ENCODE peak calls at places on chromosomes 12 and 14, in seven cellular contexts. One of them, this sample, is unnamed.

GRCh38 chr12:87813476-87814234 is 215.5 kb downstream of the C12orf50 start:
- DNase-seq in erythroblast: no peak
- DNase-seq in breast epithelium: no peak
- DNase-seq in heart left ventricle: no peak
- DNase-seq in adrenal gland: no peak
- DNase-seq in uterus: no peak
- DNase-seq in right lobe of liver: no peak
- DNase-seq in this sample: peak; percentile 16

GRCh38 chr12:54287316-54288157 is 7.0 kb downstream of the HNRNPA1 start:
- DNase-seq in erythroblast: no peak
- DNase-seq in breast epithelium: no peak
- DNase-seq in heart left ventricle: no peak
- DNase-seq in adrenal gland: no peak
- DNase-seq in uterus: no peak
- DNase-seq in right lobe of liver: no peak
- DNase-seq in this sample: no peak

GRCh38 chr12:3661028-3661427 is 91.9 kb downstream of the CRACR2A start:
- DNase-seq in erythroblast: no peak
- DNase-seq in breast epithelium: no peak
- DNase-seq in heart left ventricle: no peak
- DNase-seq in adrenal gland: no peak
- DNase-seq in uterus: no peak
- DNase-seq in right lobe of liver: no peak
- DNase-seq in this sample: no peak

GRCh38 chr14:63345826-63346225 is 27.1 kb upstream of the GPHB5 start:
- DNase-seq in erythroblast: no peak
- DNase-seq in breast epithelium: no peak
- DNase-seq in heart left ventricle: no peak
- DNase-seq in adrenal gland: no peak
- DNase-seq in uterus: no peak
- DNase-seq in right lobe of liver: no peak
- DNase-seq in this sample: no peak

GRCh38 chr14:33964599-33965317 is 13.9 kb upstream of the EGLN3 start:
- DNase-seq in erythroblast: peak; percentile 27
- DNase-seq in breast epithelium: no peak
- DNase-seq in heart left ventricle: no peak
- DNase-seq in adrenal gland: no peak
- DNase-seq in uterus: no peak
- DNase-seq in right lobe of liver: no peak
- DNase-seq in this sample: no peak

GRCh38 chr14:103209054-103209453 is 85.8 kb downstream of the TNFAIP2 start:
- DNase-seq in erythroblast: no peak
- DNase-seq in breast epithelium: no peak
- DNase-seq in heart left ventricle: no peak
- DNase-seq in adrenal gland: no peak
- DNase-seq in uterus: no peak
- DNase-seq in right lobe of liver: no peak
- DNase-seq in this sample: no peak

GRCh38 chr12:613996-614726 is 49.1 kb downstream of the NINJ2 start:
- DNase-seq in erythroblast: no peak
- DNase-seq in breast epithelium: no peak
- DNase-seq in heart left ventricle: no peak
- DNase-seq in adrenal gland: no peak
- DNase-seq in uterus: no peak
- DNase-seq in right lobe of liver: no peak
- DNase-seq in this sample: no peak

GRCh38 chr14:91545946-91546716 is 36.0 kb upstream of the PPP4R3A start:
- DNase-seq in erythroblast: no peak
- DNase-seq in breast epithelium: no peak
- DNase-seq in heart left ventricle: no peak
- DNase-seq in adrenal gland: no peak
- DNase-seq in uterus: no peak
- DNase-seq in right lobe of liver: no peak
- DNase-seq in this sample: no peak

GRCh38 chr14:50344116-50344775 is 32.1 kb downstream of the DMAC2L start:
- DNase-seq in erythroblast: peak; percentile 88
- DNase-seq in breast epithelium: no peak
- DNase-seq in heart left ventricle: no peak
- DNase-seq in adrenal gland: no peak
- DNase-seq in uterus: no peak
- DNase-seq in right lobe of liver: no peak
- DNase-seq in this sample: no peak

GRCh38 chr12:77553976-77554619 is 276.6 kb upstream of the NAV3 start:
- DNase-seq in erythroblast: no peak
- DNase-seq in breast epithelium: no peak
- DNase-seq in heart left ventricle: no peak
- DNase-seq in adrenal gland: no peak
- DNase-seq in uterus: no peak
- DNase-seq in right lobe of liver: no peak
- DNase-seq in this sample: no peak

GRCh38 chr12:130768120-130768519 is 52.0 kb upstream of the RIMBP2 start:
- DNase-seq in erythroblast: no peak
- DNase-seq in breast epithelium: no peak
- DNase-seq in heart left ventricle: no peak
- DNase-seq in adrenal gland: no peak
- DNase-seq in uterus: no peak
- DNase-seq in right lobe of liver: no peak
- DNase-seq in this sample: no peak

GRCh38 chr14:28629328-28630004 is 137.1 kb upstream of the FOXG1 start:
- DNase-seq in erythroblast: no peak
- DNase-seq in breast epithelium: no peak
- DNase-seq in heart left ventricle: no peak
- DNase-seq in adrenal gland: no peak
- DNase-seq in uterus: no peak
- DNase-seq in right lobe of liver: no peak
- DNase-seq in this sample: no peak

GRCh38 chr12:81953541-81953940 is 194.4 kb upstream of the PPFIA2 start:
- DNase-seq in erythroblast: no peak
- DNase-seq in breast epithelium: no peak
- DNase-seq in heart left ventricle: no peak
- DNase-seq in adrenal gland: no peak
- DNase-seq in uterus: no peak
- DNase-seq in right lobe of liver: no peak
- DNase-seq in this sample: no peak

GRCh38 chr14:94630396-94630795 is 18.2 kb downstream of the SERPINA3 start:
- DNase-seq in erythroblast: no peak
- DNase-seq in breast epithelium: no peak
- DNase-seq in heart left ventricle: no peak
- DNase-seq in adrenal gland: no peak
- DNase-seq in uterus: no peak
- DNase-seq in right lobe of liver: no peak
- DNase-seq in this sample: no peak

GRCh38 chr12:96099986-96100385 is 64.6 kb upstream of the LTA4H start:
- DNase-seq in erythroblast: no peak
- DNase-seq in breast epithelium: no peak
- DNase-seq in heart left ventricle: no peak
- DNase-seq in adrenal gland: no peak
- DNase-seq in uterus: no peak
- DNase-seq in right lobe of liver: no peak
- DNase-seq in this sample: no peak

GRCh38 chr12:8038659-8039114 is 6.2 kb downstream of the FOXJ2 start:
- DNase-seq in erythroblast: peak; percentile 48
- DNase-seq in breast epithelium: peak; percentile 71
- DNase-seq in heart left ventricle: peak; percentile 72
- DNase-seq in adrenal gland: peak; percentile 93
- DNase-seq in uterus: no peak
- DNase-seq in right lobe of liver: peak; percentile 57
- DNase-seq in this sample: peak; percentile 86
- TF ChIP-seq POLR2A in erythroblast: no peak
- TF ChIP-seq POLR2A in breast epithelium: no peak
- TF ChIP-seq POLR2A in heart left ventricle: no peak
- TF ChIP-seq POLR2A in adrenal gland: no peak
- TF ChIP-seq POLR2A in uterus: no peak
- TF ChIP-seq POLR2A in right lobe of liver: no peak
- TF ChIP-seq POLR2A in this sample: no peak

GRCh38 chr12:12901158-12901791 is 9.9 kb downstream of the GPRC5A start:
- DNase-seq in erythroblast: no peak
- DNase-seq in breast epithelium: no peak
- DNase-seq in heart left ventricle: no peak
- DNase-seq in adrenal gland: peak; percentile 87
- DNase-seq in uterus: peak; percentile 91
- DNase-seq in right lobe of liver: no peak
- DNase-seq in this sample: peak; percentile 59
- TF ChIP-seq POLR2A in erythroblast: no peak
- TF ChIP-seq POLR2A in breast epithelium: no peak
- TF ChIP-seq POLR2A in heart left ventricle: no peak
- TF ChIP-seq POLR2A in adrenal gland: no peak
- TF ChIP-seq POLR2A in uterus: no peak
- TF ChIP-seq POLR2A in right lobe of liver: no peak
- TF ChIP-seq POLR2A in this sample: no peak

DNA sequence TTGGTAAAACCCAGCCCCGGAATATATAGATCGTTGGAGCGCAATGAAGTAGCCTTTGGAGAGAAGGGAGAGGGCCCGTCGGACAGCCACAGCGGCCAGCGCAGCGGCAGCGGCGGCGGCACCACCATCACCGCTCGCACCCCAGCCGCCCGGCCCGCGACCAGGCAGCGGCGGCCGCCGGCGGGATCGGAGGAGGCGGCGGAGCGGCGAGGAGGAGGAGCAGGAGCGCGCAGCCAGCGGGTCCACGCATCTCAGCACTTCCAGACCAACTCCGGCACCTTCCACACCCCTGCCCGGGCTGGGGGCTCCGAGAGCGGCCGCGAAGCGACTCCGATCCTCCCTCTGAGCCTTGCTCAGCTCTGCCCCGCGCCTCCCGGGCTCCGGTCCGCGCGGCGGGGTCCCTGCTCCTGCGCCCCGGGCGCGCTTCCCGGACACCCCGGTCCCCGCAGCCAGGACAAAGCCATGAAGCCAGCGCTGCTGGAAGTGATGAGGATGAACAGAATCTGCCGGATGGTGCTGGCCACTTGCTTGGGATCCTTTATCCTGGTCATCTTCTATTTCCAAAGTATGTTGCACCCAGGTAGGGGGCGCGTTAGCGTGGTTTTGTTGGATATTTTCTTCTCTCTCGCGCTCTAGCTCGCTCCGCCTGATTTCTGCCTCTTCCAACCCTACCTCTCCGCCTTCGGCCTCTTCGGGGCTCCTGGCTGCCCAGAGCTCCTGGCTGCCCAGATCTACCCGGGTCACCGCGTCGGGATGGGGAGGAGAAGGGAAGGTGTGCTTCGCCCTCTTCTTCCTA is 400 bp downstream of the CHST11 start:
- DNase-seq in erythroblast: peak; percentile 77
- DNase-seq in breast epithelium: no peak
- DNase-seq in heart left ventricle: peak; percentile 79
- DNase-seq in adrenal gland: peak; percentile 90
- DNase-seq in uterus: peak; percentile 85
- DNase-seq in right lobe of liver: peak; percentile 52
- DNase-seq in this sample: peak; percentile 36
- TF ChIP-seq POLR2A in erythroblast: peak; percentile 90
- TF ChIP-seq POLR2A in breast epithelium: no peak
- TF ChIP-seq POLR2A in heart left ventricle: no peak
- TF ChIP-seq POLR2A in adrenal gland: peak; percentile 57
- TF ChIP-seq POLR2A in uterus: no peak
- TF ChIP-seq POLR2A in right lobe of liver: peak; percentile 65
- TF ChIP-seq POLR2A in this sample: peak; percentile 40

GRCh38 chr12:79689477-79690155 is 1.1 kb downstream of the PAWR start:
- DNase-seq in erythroblast: no peak
- DNase-seq in breast epithelium: no peak
- DNase-seq in heart left ventricle: peak; percentile 75
- DNase-seq in adrenal gland: peak; percentile 60
- DNase-seq in uterus: peak; percentile 57
- DNase-seq in right lobe of liver: peak; percentile 48
- DNase-seq in this sample: no peak

GRCh38 chr12:79692249-79692619 is 1.5 kb upstream of the PAWR start:
- DNase-seq in erythroblast: no peak
- DNase-seq in breast epithelium: no peak
- DNase-seq in heart left ventricle: no peak
- DNase-seq in adrenal gland: no peak
- DNase-seq in uterus: no peak
- DNase-seq in right lobe of liver: no peak
- DNase-seq in this sample: no peak

GRCh38 chr12:79691299-79692248 is 810 bp upstream of the PAWR start:
- DNase-seq in erythroblast: peak; percentile 17
- DNase-seq in breast epithelium: no peak
- DNase-seq in heart left ventricle: no peak
- DNase-seq in adrenal gland: no peak
- DNase-seq in uterus: peak; percentile 60
- DNase-seq in right lobe of liver: no peak
- DNase-seq in this sample: peak; percentile 71

GRCh38 chr12:79690156-79690605 is 583 bp downstream of the PAWR start:
- DNase-seq in erythroblast: no peak
- DNase-seq in breast epithelium: no peak
- DNase-seq in heart left ventricle: peak; percentile 66
- DNase-seq in adrenal gland: peak; percentile 54
- DNase-seq in uterus: peak; percentile 36
- DNase-seq in right lobe of liver: peak; percentile 35
- DNase-seq in this sample: no peak

DNA sequence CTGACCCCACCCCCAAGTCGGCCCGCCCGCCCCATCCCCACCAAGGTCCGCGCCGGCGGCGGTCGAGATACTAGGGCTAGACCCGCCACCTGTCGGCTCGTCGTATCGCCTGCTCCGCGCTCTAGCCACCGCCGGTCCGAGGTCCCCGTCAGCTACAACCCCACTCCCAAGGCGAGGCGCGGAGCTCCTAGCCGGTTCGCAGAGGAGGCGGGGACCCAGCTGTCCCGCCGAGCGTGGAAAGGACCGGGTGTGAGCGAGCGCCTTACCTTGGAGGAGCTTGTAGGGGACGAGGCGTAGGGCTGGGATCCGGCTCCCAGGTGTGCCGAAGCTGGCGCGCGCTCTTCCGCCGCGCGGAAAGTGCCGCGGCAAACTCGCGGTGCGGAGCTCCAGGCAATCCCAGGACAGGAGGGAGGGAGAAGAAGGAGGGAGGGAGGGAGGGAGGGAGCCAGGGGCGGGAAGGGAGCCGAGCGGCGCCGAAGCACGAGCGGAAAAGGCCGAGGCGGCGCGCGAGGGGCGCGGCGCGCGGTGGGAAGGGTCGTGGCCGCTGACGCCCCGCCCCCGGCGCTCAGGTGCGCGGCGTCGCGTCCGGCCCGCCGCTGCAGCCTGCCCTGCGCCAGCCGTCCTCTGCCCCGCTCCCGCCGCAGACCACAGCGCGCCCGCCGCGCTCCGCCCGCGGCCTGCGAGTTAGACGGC is at the start of gene PAWR:
- DNase-seq in erythroblast: peak; percentile 54
- DNase-seq in breast epithelium: peak; percentile 73
- DNase-seq in heart left ventricle: peak; percentile 82
- DNase-seq in adrenal gland: peak; percentile 67
- DNase-seq in uterus: peak; percentile 71
- DNase-seq in right lobe of liver: peak; percentile 88
- DNase-seq in this sample: peak; percentile 56
- TF ChIP-seq POLR2A in erythroblast: no peak
- TF ChIP-seq POLR2A in breast epithelium: no peak
- TF ChIP-seq POLR2A in heart left ventricle: no peak
- TF ChIP-seq POLR2A in adrenal gland: no peak
- TF ChIP-seq POLR2A in uterus: no peak
- TF ChIP-seq POLR2A in right lobe of liver: peak; percentile 93
- TF ChIP-seq POLR2A in this sample: peak; percentile 46

DNA sequence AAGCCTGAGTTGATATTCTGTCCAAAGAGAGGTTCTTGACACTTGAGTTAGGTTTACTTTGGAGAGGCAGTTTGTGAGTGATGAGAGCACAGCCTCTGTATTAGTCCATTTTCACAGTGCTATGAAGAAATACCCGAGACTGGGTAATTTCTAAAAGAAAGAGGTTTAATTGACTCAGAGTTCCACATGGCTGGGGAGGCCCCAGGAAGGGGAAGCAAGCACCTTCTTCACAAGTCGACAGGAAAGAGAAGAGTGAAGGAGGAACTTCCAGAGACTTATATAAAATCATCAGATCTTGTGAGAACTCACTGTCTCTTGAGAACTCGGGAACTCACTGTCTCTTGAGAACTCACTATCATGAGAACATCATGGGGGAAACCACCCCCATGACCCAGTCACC is 5.4 kb downstream of the ZC3H14 start:
- DNase-seq in erythroblast: no peak
- DNase-seq in breast epithelium: no peak
- DNase-seq in heart left ventricle: no peak
- DNase-seq in adrenal gland: no peak
- DNase-seq in uterus: no peak
- DNase-seq in right lobe of liver: no peak
- DNase-seq in this sample: no peak
- TF ChIP-seq POLR2A in erythroblast: no peak
- TF ChIP-seq POLR2A in breast epithelium: no peak
- TF ChIP-seq POLR2A in heart left ventricle: no peak
- TF ChIP-seq POLR2A in adrenal gland: no peak
- TF ChIP-seq POLR2A in uterus: no peak
- TF ChIP-seq POLR2A in right lobe of liver: no peak
- TF ChIP-seq POLR2A in this sample: no peak